ENCODE peak calls at places on chromosomes 11 and 22, in six cellular contexts. X is IMR-90, K is fibroblast of lung, O is neural progenitor cell, S is mesendoderm, V is H9. M is an unnamed sample.

GRCh38 chr11:38900156-38900679 is 2302.2 kb upstream of the RAG2 start:
- DNase-seq in X (no peak), K (no peak), O (peak; percentile 5), S (no peak), V (peak; percentile 28), M (no peak)

GRCh38 chr22:39150848-39151215 is 1.6 kb downstream of the CBX7 start:
- DNase-seq in X (no peak), K (no peak), O (no peak), S (no peak), V (no peak), M (no peak)

GRCh38 chr11:83957038-83957900 is 671.1 kb upstream of the CCDC90B start:
- DNase-seq in X (no peak), K (no peak), O (no peak), S (peak; percentile 22), V (no peak), M (no peak)

GRCh38 chr11:73386568-73386967 is 10.4 kb downstream of the RELT start:
- DNase-seq in X (no peak), K (no peak), O (no peak), S (no peak), V (no peak), M (no peak)

GRCh38 chr11:106087815-106088435 is 10.5 kb downstream of the AASDHPPT start:
- DNase-seq in X (peak; percentile 65), K (peak; percentile 74), O (peak; percentile 54), S (peak; percentile 55), V (peak; percentile 32), M (peak; percentile 37)

GRCh38 chr11:71330996-71331395 is 78.6 kb upstream of the SHANK2 start:
- DNase-seq in X (no peak), K (no peak), O (no peak), S (no peak), V (no peak), M (no peak)

GRCh38 chr11:71221851-71222250 is 30.5 kb downstream of the SHANK2 start:
- DNase-seq in X (no peak), K (no peak), O (no peak), S (no peak), V (no peak), M (no peak)

GRCh38 chr11:83682645-83682973 is 396.4 kb upstream of the CCDC90B start:
- DNase-seq in X (no peak), K (no peak), O (no peak), S (peak; percentile 94), V (no peak), M (no peak)

GRCh38 chr11:113885897-113886296 is 10.5 kb upstream of the USP28 start:
- DNase-seq in X (no peak), K (no peak), O (no peak), S (peak; percentile 73), V (no peak), M (no peak)

GRCh38 chr22:30561402-30562154 is 12.9 kb downstream of the GAL3ST1 start:
- DNase-seq in X (no peak), K (no peak), O (no peak), S (peak; percentile 92), V (peak; percentile 66), M (no peak)

GRCh38 chr11:106101797-106102196 is 24.3 kb downstream of the AASDHPPT start:
- DNase-seq in X (peak; percentile 86), K (peak; percentile 43), O (no peak), S (no peak), V (no peak), M (peak; percentile 14)

GRCh38 chr11:113675003-113675471 is 31.1 kb downstream of the TMPRSS5 start:
- DNase-seq in X (peak; percentile 88), K (peak; percentile 62), O (no peak), S (no peak), V (no peak), M (peak; percentile 92)

GRCh38 chr11:33801821-33802413 is 27.6 kb upstream of the FBXO3 start:
- DNase-seq in X (no peak), K (no peak), O (peak; percentile 47), S (peak; percentile 45), V (no peak), M (no peak)

GRCh38 chr22:32040324-32040904 is 2.6 kb upstream of the SLC5A1 start:
- DNase-seq in X (no peak), K (no peak), O (no peak), S (no peak), V (no peak), M (no peak)

GRCh38 chr11:73387594-73388021 is 11.4 kb downstream of the RELT start:
- DNase-seq in X (no peak), K (peak; percentile 24), O (peak; percentile 50), S (peak; percentile 33), V (no peak), M (no peak)

GRCh38 chr22:29148826-29149225 is 56.9 kb upstream of the EMID1 start:
- DNase-seq in X (no peak), K (no peak), O (no peak), S (no peak), V (peak; percentile 20), M (no peak)

GRCh38 chr11:122100222-122101080 is 15.6 kb downstream of the BLID start:
- DNase-seq in X (peak; percentile 68), K (peak; percentile 80), O (peak; percentile 74), S (peak; percentile 50), V (peak; percentile 67), M (peak; percentile 60)

GRCh38 chr22:39144101-39144815 is 8.2 kb downstream of the CBX7 start:
- DNase-seq in X (peak; percentile 30), K (peak; percentile 41), O (peak; percentile 36), S (peak; percentile 61), V (peak; percentile 56), M (peak; percentile 59)

GRCh38 chr11:69934861-69935494 is 115.8 kb upstream of the FGF3 start:
- DNase-seq in X (peak; percentile 27), K (no peak), O (no peak), S (peak; percentile 29), V (peak; percentile 82), M (no peak)

GRCh38 chr22:19524170-19525115 is at the start of gene CLDN5:
- DNase-seq in X (no peak), K (peak; percentile 12), O (peak; percentile 75), S (peak; percentile 26), V (peak; percentile 84), M (no peak)

GRCh38 chr11:34825315-34825669 is 90.9 kb downstream of the APIP start:
- DNase-seq in X (no peak), K (no peak), O (no peak), S (no peak), V (no peak), M (peak; percentile 86)
- H3K9ac ChIP-seq in X (no peak overlapping the region), K (no peak overlapping the region), O (no peak overlapping the region), S (no peak overlapping the region), V (no peak overlapping the region), M (no peak overlapping the region)

GRCh38 chr22:47063606-47064005 is 301.2 kb downstream of the TBC1D22A start:
- DNase-seq in X (no peak), K (no peak), O (no peak), S (no peak), V (peak; percentile 17), M (no peak)

GRCh38 chr22:47063071-47063509 is 300.6 kb downstream of the TBC1D22A start:
- DNase-seq in X (no peak), K (no peak), O (no peak), S (no peak), V (peak; percentile 16), M (no peak)

GRCh38 chr22:47061226-47061625 is 298.8 kb downstream of the TBC1D22A start:
- DNase-seq in X (no peak), K (no peak), O (no peak), S (no peak), V (peak; percentile 12), M (no peak)

GRCh38 chr22:47060718-47061117 is 298.3 kb downstream of the TBC1D22A start:
- DNase-seq in X (no peak), K (no peak), O (no peak), S (no peak), V (no peak), M (no peak)

GRCh38 chr22:47062126-47062525 is 299.7 kb downstream of the TBC1D22A start:
- DNase-seq in X (no peak), K (no peak), O (no peak), S (no peak), V (peak; percentile 15), M (no peak)
- H3K4me1 ChIP-seq in X (no peaks in the 10 kb centered on the region), K (no peaks in the 10 kb centered on the region), O (peaks cover 6% of the 10 kb centered on the region), S (no peaks in the 10 kb centered on the region), V (no peaks in the 10 kb centered on the region), M (no peaks in the 10 kb centered on the region)

DNA sequence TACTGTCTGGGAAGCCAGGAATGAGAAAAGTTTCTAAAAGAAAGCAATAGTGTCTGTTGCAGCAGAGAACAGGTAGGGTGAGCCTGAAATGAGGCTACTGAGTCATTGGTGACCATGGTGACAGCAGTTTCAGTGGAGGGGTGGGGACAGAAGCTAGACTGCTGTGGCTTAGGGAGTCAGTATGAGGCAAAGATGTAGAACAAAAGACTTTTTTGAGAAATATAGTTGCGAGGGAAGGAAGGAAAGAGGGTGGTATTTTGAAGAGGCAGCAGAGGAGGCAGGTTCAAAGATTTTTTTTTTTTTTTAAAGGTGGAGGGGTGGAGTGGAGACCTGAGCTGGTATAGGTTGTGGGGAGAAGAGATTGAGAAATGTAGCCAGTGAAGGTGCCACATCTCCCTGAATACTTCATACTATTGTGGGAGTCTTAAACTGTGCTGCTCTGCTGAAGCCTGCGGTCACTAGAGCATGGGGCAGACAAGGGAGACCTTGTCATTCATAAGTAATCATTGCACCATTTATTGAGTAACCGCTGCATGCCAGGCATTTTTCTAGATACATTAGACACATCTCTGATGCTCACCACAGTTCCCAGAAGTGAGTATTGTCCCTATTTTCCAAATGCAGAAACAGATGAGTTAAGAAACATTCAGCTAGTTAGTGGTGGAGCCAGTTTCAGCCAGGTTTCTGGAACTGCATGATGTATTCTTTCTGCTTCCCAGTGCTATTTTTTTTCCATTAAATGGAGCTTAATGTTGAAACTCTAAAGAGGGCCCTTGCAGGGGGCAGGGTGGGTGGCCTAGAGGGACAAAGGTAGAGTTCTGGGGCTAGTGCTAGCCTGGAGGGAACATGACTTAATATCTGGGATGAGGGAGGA is 49.9 kb downstream of the STIM1 start:
- DNase-seq in X (peak; percentile 76), K (peak; percentile 76), O (peak; percentile 6), S (peak; percentile 34), V (no peak), M (peak; percentile 97)
- H3K9ac ChIP-seq in X (peak overlapping the region; percentile 26), K (no peak overlapping the region), O (no peak overlapping the region), S (no peak overlapping the region), V (no peak overlapping the region), M (peak overlapping the region; percentile 93)

DNA sequence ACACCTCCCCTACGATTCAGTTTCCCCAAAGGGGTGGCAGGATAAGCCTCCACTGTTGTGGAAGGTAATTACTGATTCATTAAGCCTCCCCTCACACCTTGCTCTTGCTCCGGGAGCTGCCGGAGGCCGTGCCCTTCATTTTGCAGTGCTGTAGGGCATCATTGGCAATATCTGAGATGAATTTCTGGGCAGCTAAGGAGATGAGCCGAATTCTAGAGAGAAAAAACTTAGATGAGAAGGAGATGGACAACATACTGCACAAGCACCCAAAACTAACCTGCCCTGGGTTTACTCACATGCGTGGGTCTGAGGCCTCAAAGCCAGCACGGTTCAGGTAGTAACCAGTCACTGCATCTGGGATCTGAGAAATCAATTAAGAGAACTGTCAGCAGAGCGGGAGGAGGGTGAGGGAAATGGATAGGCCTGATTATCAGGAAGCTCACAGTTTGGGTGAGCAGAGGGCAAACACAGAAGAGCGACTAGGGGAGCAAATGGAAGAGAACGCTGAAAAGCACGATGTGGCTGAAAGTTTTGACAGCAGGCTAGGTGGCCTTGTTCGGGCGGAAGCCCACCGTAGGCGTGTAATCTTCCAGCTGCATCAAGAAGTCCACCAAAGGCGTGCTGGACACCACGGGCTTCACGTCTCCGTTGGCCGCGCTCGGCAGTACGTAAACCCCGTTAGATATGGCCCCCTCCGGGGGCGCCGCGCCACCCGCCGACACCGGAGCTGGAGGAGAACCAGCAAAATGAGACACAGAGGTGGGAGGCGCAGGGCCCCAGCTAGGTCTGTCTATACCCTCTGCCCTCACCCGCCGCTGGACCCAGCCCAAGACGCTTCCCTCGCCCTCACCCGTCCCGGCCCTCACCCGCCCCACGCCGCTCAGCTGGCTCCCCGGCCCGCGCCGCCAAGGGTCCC is 666 bp downstream of the TAF10 start:
- DNase-seq in X (peak; percentile 21), K (peak; percentile 28), O (peak; percentile 48), S (peak; percentile 43), V (peak; percentile 27), M (peak; percentile 14)
- H3K4me1 ChIP-seq in X (peaks cover 31% of the 10 kb centered on the region), K (peaks cover 25% of the 10 kb centered on the region), O (peaks cover 16% of the 10 kb centered on the region), S (peaks cover 6% of the 10 kb centered on the region), V (no peaks in the 10 kb centered on the region), M (peaks cover 36% of the 10 kb centered on the region)

GRCh38 chr11:706957-707816 is 1.2 kb downstream of the EPS8L2 start:
- DNase-seq in X (no peak), K (peak; percentile 70), O (peak; percentile 32), S (peak; percentile 53), V (peak; percentile 78), M (peak; percentile 53)
- H3K9ac ChIP-seq in X (peak overlapping the region; percentile 68), K (peak overlapping the region; percentile 58), O (no peak overlapping the region), S (peak overlapping the region; percentile 76), V (no peak overlapping the region), M (peak overlapping the region; percentile 72)